ENCODE peak calls at places on chromosomes 3 and 15, in nine cellular contexts. C, Z, I, T, D, A, R, L and S are unnamed samples.

GRCh38 chr3:184175981-184176376 is 1.3 kb downstream of the AP2M1 start:
- DNase-seq in Z (peak), T (no peak), C (no peak), D (no peak), I (no peak), R (no peak), L (no peak), A (no peak), S (no peak)

GRCh38 chr15:59522988-59523461 is 85.0 kb downstream of the FAM81A start:
- DNase-seq in Z (no peak), A (no peak), D (no peak), C (no peak), L (no peak), I (no peak), T (peak), R (peak), S (no peak)

GRCh38 chr3:65473746-65474145 is 565.0 kb downstream of the MAGI1 start:
- DNase-seq in I (no peak), L (peak), A (no peak), R (no peak), D (no peak), T (no peak), C (no peak), Z (no peak), S (no peak)

GRCh38 chr3:41369838-41370237 is 170.5 kb downstream of the CTNNB1 start:
- DNase-seq in T (no peak), C (no peak), Z (no peak), R (no peak), A (no peak), I (no peak), L (peak), D (no peak), S (peak)

GRCh38 chr3:62611541-62612240 is 238.3 kb upstream of the FEZF2 start:
- DNase-seq in T (no peak), D (no peak), C (no peak), Z (no peak), R (no peak), A (no peak), L (peak), I (no peak), S (no peak)

GRCh38 chr3:54835701-54836100 is 92.2 kb downstream of the LRTM1 start:
- DNase-seq in R (no peak), D (no peak), A (no peak), L (no peak), T (no peak), C (no peak), I (no peak), Z (no peak), S (no peak)

GRCh38 chr15:47124430-47125102 is 592.7 kb upstream of the SEMA6D start:
- DNase-seq in R (no peak), Z (no peak), T (no peak), D (no peak), A (no peak), I (no peak), C (no peak), L (no peak), S (no peak)

GRCh38 chr3:122105626-122106025 is 50.5 kb downstream of the CD86 start:
- DNase-seq in A (no peak), T (no peak), D (no peak), I (no peak), C (no peak), Z (no peak), L (no peak), R (no peak), S (no peak)

GRCh38 chr3:111681705-111682426 is 86.7 kb upstream of the ZBED2 start:
- DNase-seq in A (no peak), D (no peak), T (no peak), C (no peak), I (no peak), R (no peak), L (no peak), Z (no peak), S (no peak)

GRCh38 chr3:69250014-69250413 is 127.6 kb upstream of the LMOD3 start:
- DNase-seq in A (peak), Z (no peak), L (peak), I (no peak), C (peak), D (peak), R (peak), T (peak), S (peak)

GRCh38 chr15:29844290-29844903 is 22.1 kb upstream of the TJP1 start:
- DNase-seq in D (no peak), A (no peak), T (no peak), C (no peak), I (no peak), L (peak), Z (no peak), R (no peak), S (no peak)

GRCh38 chr3:164458986-164459385 is 619.3 kb downstream of the SI start:
- DNase-seq in R (no peak), C (no peak), Z (no peak), I (no peak), D (no peak), T (no peak), L (peak), A (no peak), S (no peak)

GRCh38 chr3:46396129-46396528 is 10.7 kb downstream of the CCR5AS start:
- DNase-seq in R (no peak), Z (no peak), I (no peak), A (no peak), C (no peak), T (no peak), L (no peak), D (no peak), S (no peak)

GRCh38 chr3:193736616-193737015 is 143.6 kb downstream of the OPA1 start:
- DNase-seq in I (no peak), C (no peak), T (no peak), R (no peak), A (no peak), D (no peak), Z (no peak), L (no peak), S (no peak)

GRCh38 chr3:175512700-175513099 is 653.6 kb downstream of the NAALADL2 start:
- DNase-seq in D (no peak), T (no peak), I (no peak), C (no peak), R (no peak), A (peak), Z (no peak), L (no peak), S (peak)

GRCh38 chr3:178950676-178951075 is 120.9 kb downstream of the ZMAT3 start:
- DNase-seq in Z (no peak), C (no peak), R (no peak), T (no peak), L (peak), A (no peak), D (no peak), I (no peak), S (no peak)

GRCh38 chr15:64209680-64210334 is 47.0 kb upstream of the PPIB start:
- DNase-seq in I (no peak), Z (no peak), L (peak), T (no peak), R (no peak), C (no peak), D (no peak), A (no peak), S (no peak)

GRCh38 chr15:51579012-51579411 is 43.6 kb downstream of the DMXL2 start:
- DNase-seq in C (no peak), R (no peak), I (no peak), Z (no peak), A (no peak), D (no peak), L (no peak), T (no peak), S (no peak)

GRCh38 chr3:36992806-36993325 is at the start of gene EPM2AIP1:
- DNase-seq in Z (peak), L (no peak), A (no peak), R (no peak), T (peak), D (peak), I (no peak), C (peak), S (no peak)

GRCh38 chr3:70049761-70050160 is 50.2 kb downstream of the SAMMSON start:
- DNase-seq in Z (no peak), C (no peak), L (peak), A (no peak), T (no peak), I (no peak), D (no peak), R (no peak), S (no peak)

GRCh38 chr3:185207931-185208746 is 45.7 kb downstream of the EHHADH start:
- DNase-seq in Z (no peak), D (no peak), R (no peak), A (no peak), L (peak), T (no peak), C (no peak), I (no peak), S (no peak)

GRCh38 chr3:110413807-110414748 is 657.5 kb upstream of the NECTIN3 start:
- DNase-seq in Z (no peak), I (no peak), A (no peak), C (no peak), D (no peak), L (peak), T (no peak), R (no peak), S (no peak)

GRCh38 chr3:178486903-178487302 is 49.3 kb upstream of the KCNMB2 start:
- DNase-seq in I (no peak), D (no peak), A (no peak), C (no peak), T (no peak), L (no peak), Z (no peak), R (no peak), S (no peak)

GRCh38 chr15:40151991-40152390 is 8.9 kb upstream of the BUB1B start:
- DNase-seq in D (no peak), Z (no peak), I (no peak), T (no peak), A (no peak), L (no peak), C (no peak), R (no peak), S (no peak)

GRCh38 chr3:191476053-191476787 is 15.3 kb downstream of the PYDC2 start:
- DNase-seq in C (no peak), L (peak), Z (no peak), A (no peak), D (no peak), I (no peak), T (no peak), R (no peak), S (no peak)

GRCh38 chr15:57406040-57406772 is 29.9 kb downstream of the CGNL1 start:
- DNase-seq in D (no peak), R (no peak), Z (no peak), A (no peak), T (no peak), I (no peak), L (peak), C (no peak), S (no peak)

GRCh38 chr3:157081681-157082210 is 78.2 kb downstream of the CCNL1 start:
- DNase-seq in L (peak), D (peak), C (peak), A (no peak), I (peak), R (peak), T (peak), Z (peak), S (peak)

GRCh38 chr15:55106155-55106554 is 90.6 kb downstream of the RSL24D1 start:
- DNase-seq in L (no peak), C (no peak), I (no peak), R (no peak), Z (no peak), D (no peak), T (no peak), A (no peak), S (no peak)

GRCh38 chr15:62325597-62325996 is 160.5 kb upstream of the C2CD4B start:
- DNase-seq in C (no peak), I (no peak), R (no peak), D (no peak), L (no peak), A (no peak), T (no peak), Z (no peak), S (no peak)

GRCh38 chr3:146781059-146781458 is 175.9 kb upstream of the PLSCR5 start:
- DNase-seq in T (peak), Z (no peak), A (no peak), R (no peak), D (no peak), L (peak), C (no peak), I (no peak), S (no peak)

GRCh38 chr3:126442849-126443229 is 32.9 kb downstream of the ZXDC start:
- DNase-seq in C (no peak), Z (peak), R (no peak), I (no peak), A (no peak), D (no peak), T (peak), L (no peak), S (no peak)

GRCh38 chr3:198107840-198108734 is 148.1 kb downstream of the LMLN start:
- DNase-seq in C (no peak), A (no peak), R (no peak), L (no peak), D (no peak), I (no peak), Z (no peak), T (no peak), S (no peak)

GRCh38 chr15:26736502-26737248 is 36.2 kb downstream of the GABRB3 start:
- DNase-seq in L (no peak), C (no peak), D (no peak), R (no peak), A (no peak), Z (no peak), I (no peak), T (peak), S (no peak)

GRCh38 chr15:89462198-89462912 is 34.0 kb downstream of the RHCG start:
- DNase-seq in D (no peak), I (no peak), T (no peak), L (peak), A (peak), R (no peak), Z (peak), C (no peak), S (no peak)

GRCh38 chr3:38643592-38643991 is 5.9 kb downstream of the SCN5A start:
- DNase-seq in I (no peak), L (no peak), Z (no peak), D (no peak), C (no peak), A (no peak), R (no peak), T (peak), S (no peak)

GRCh38 chr15:69920232-69920631 is 177.5 kb downstream of the TLE3 start:
- DNase-seq in L (no peak), C (no peak), Z (no peak), I (no peak), A (no peak), T (no peak), D (no peak), R (no peak), S (no peak)

GRCh38 chr3:152296990-152297389 is 28.3 kb downstream of the MBNL1 start:
- DNase-seq in Z (no peak), R (no peak), D (no peak), T (no peak), C (no peak), I (no peak), L (no peak), A (no peak), S (no peak)

GRCh38 chr15:97745481-97746071 is 214.9 kb upstream of the ARRDC4 start:
- DNase-seq in A (no peak), Z (no peak), T (peak), C (no peak), R (peak), L (no peak), D (peak), I (no peak), S (peak)

GRCh38 chr3:99319450-99319849 is 318.9 kb upstream of the COL8A1 start:
- DNase-seq in Z (no peak), T (no peak), A (no peak), I (no peak), C (no peak), L (no peak), D (no peak), R (no peak), S (peak)